ENCODE peak calls at places on chromosomes 4 and X, in five cellular contexts. P, R, O, E and H are unnamed samples.

GRCh38 chr4:41719417-41719816 is 29.1 kb downstream of the PHOX2B start:
- DNase-seq in P (no peak), O (no peak), E (no peak), R (no peak), H (no peak)

GRCh38 chrX:132834109-132834508 is 124.3 kb downstream of the HS6ST2 start:
- DNase-seq in P (no peak), R (no peak), E (no peak), O (no peak), H (no peak)

GRCh38 chr4:7353846-7354610 is 80.7 kb downstream of the PSAPL1 start:
- DNase-seq in E (no peak), O (no peak), P (no peak), R (no peak), H (no peak)

GRCh38 chr4:57109847-57110634 is at the start of gene IGFBP7:
- DNase-seq in E (no peak), P (no peak), O (peak; percentile 86), R (peak; percentile 61), H (peak; percentile 29)

GRCh38 chrX:20513185-20513584 is 246.5 kb upstream of the RPS6KA3 start:
- DNase-seq in E (no peak), R (no peak), P (no peak), O (no peak), H (no peak)

GRCh38 chr4:106299977-106300376 is 16.0 kb downstream of the TBCK start:
- DNase-seq in O (no peak), E (no peak), P (no peak), R (no peak), H (no peak)

GRCh38 chrX:40174594-40175415 is 77.0 kb upstream of the BCOR start:
- DNase-seq in E (no peak), O (peak; percentile 88), P (peak; percentile 75), R (peak; percentile 57), H (peak; percentile 28)

GRCh38 chr4:72505314-72505744 is 63.7 kb downstream of the ADAMTS3 start:
- DNase-seq in P (peak; percentile 37), O (peak; percentile 27), E (peak; percentile 19), R (no peak), H (peak; percentile 10)

GRCh38 chr4:76016383-76016782 is 6.9 kb downstream of the CXCL10 start:
- DNase-seq in P (no peak), E (no peak), O (no peak), R (peak; percentile 35), H (peak; percentile 17)

GRCh38 chrX:1398431-1399340 is 6.8 kb upstream of the SLC25A6 start:
- DNase-seq in E (no peak), R (no peak), P (no peak), O (peak; percentile 69), H (no peak)

GRCh38 chrX:39677585-39677984 is 420.2 kb downstream of the BCOR start:
- DNase-seq in E (no peak), R (no peak), O (no peak), P (no peak), H (no peak)

GRCh38 chr4:177163532-177163931 is 146.1 kb upstream of the NEIL3 start:
- DNase-seq in R (no peak), E (no peak), O (no peak), P (no peak), H (no peak)

GRCh38 chr4:120158860-120159259 is 92.2 kb upstream of the MAD2L1 start:
- DNase-seq in R (no peak), O (no peak), P (no peak), E (no peak), H (no peak)

GRCh38 chrX:153499258-153499657 is 4.5 kb downstream of the BGN start:
- DNase-seq in R (no peak), P (no peak), E (no peak), O (no peak), H (no peak)

GRCh38 chr4:124804041-124804440 is 91.5 kb upstream of the ANKRD50 start:
- DNase-seq in O (no peak), R (no peak), P (no peak), E (no peak), H (no peak)

GRCh38 chr4:14196141-14196540 is 568.6 kb upstream of the BOD1L1 start:
- DNase-seq in R (no peak), P (no peak), E (no peak), O (no peak), H (peak; percentile 28)

GRCh38 chr4:29970626-29971025 is 749.5 kb upstream of the PCDH7 start:
- DNase-seq in R (no peak), E (no peak), O (no peak), P (no peak), H (no peak)

GRCh38 chrX:115622534-115622933 is 61.6 kb downstream of the PLS3 start:
- DNase-seq in P (no peak), E (no peak), O (no peak), R (no peak), H (no peak)
- H3K27ac ChIP-seq in P (no peak overlapping the region), E (no peak overlapping the region), O (no peak overlapping the region), R (no peak overlapping the region), H (no peak overlapping the region)

GRCh38 chr4:54225671-54226398 is 3.3 kb upstream of the PDGFRA start:
- DNase-seq in R (no peak), O (no peak), E (no peak), P (no peak), H (no peak)
- H3K9me3 ChIP-seq in R (no peaks in the 10 kb centered on the region), O (no peaks in the 10 kb centered on the region), E (no peaks in the 10 kb centered on the region), P (no peaks in the 10 kb centered on the region), H (no peaks in the 10 kb centered on the region)

DNA sequence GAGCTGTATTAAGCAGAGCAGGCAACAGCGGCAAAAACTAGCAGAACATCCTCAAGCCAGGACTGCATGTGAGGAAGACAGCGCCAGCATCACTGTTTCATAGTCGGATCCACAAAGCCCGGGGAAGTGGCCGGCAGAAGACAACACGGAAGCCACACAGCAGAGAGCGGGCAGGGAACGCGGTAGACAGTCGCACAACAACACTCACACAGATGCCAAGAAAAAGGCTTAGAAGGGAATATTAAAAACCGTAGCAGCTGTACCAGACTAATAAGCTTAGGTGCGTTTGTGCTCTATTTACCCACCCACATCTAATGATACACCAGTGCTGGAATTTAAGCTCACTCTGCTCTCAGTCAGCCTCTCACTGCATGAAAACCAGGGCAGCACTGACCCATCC is 16.0 kb downstream of the ZFYVE28 start:
- DNase-seq in P (no peak), O (no peak), R (no peak), E (no peak), H (no peak)
- H3K4me3 ChIP-seq in P (no peak overlapping the region), O (peak overlapping the region; percentile 24), R (no peak overlapping the region), E (no peak overlapping the region), H (peak overlapping the region; percentile 25)

DNA sequence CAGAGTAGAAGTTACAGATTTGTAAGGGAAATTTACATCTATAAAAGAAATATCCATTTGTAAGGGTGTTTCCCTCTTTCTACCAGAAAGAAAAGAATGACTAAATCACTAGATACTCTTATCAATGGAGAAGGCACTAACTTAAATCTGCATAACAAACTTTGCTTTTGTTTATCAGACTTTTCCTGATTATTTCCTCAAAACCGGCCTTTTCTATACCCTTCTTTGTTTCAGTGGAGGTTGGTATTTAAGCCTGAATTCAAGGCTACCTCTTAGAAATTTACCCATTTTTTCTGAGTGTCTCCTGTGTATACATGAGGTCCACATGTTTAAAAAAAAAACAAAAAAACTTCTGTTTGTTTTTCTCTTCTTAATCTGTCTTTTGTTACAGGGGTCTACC is 80.4 kb upstream of the GRPR start:
- DNase-seq in E (no peak), R (no peak), O (no peak), P (no peak), H (no peak)
- H3K27ac ChIP-seq in E (no peak overlapping the region), R (no peak overlapping the region), O (no peak overlapping the region), P (no peak overlapping the region), H (no peak overlapping the region)

GRCh38 chrX:151970027-151970426 is 4.4 kb downstream of the GABRE start:
- DNase-seq in R (no peak), O (no peak), P (no peak), E (no peak), H (no peak)

GRCh38 chrX:151970661-151971060 is 3.8 kb downstream of the GABRE start:
- DNase-seq in P (no peak), R (peak; percentile 35), O (no peak), E (peak; percentile 75), H (no peak)

GRCh38 chrX:151962034-151962433 is 12.4 kb downstream of the GABRE start:
- DNase-seq in O (no peak), E (no peak), R (no peak), P (no peak), H (no peak)

GRCh38 chrX:151966236-151966635 is 8.2 kb downstream of the GABRE start:
- DNase-seq in E (no peak), P (no peak), O (no peak), R (no peak), H (no peak)
- H3K9me3 ChIP-seq in E (no peaks in the 10 kb centered on the region), P (no peaks in the 10 kb centered on the region), O (no peaks in the 10 kb centered on the region), R (no peaks in the 10 kb centered on the region), H (no peaks in the 10 kb centered on the region)

GRCh38 chr4:145933134-145933533 is 5.5 kb downstream of the ZNF827 start:
- DNase-seq in R (no peak), O (no peak), P (no peak), E (no peak), H (no peak)
- H3K4me3 ChIP-seq in R (no peak overlapping the region), O (no peak overlapping the region), P (no peak overlapping the region), E (no peak overlapping the region), H (no peak overlapping the region)

GRCh38 chr4:113582737-113583136 is 178.8 kb downstream of the CAMK2D start:
- DNase-seq in E (no peak), R (no peak), P (no peak), O (no peak), H (no peak)

GRCh38 chr4:113587640-113588275 is 173.8 kb downstream of the CAMK2D start:
- DNase-seq in O (no peak), E (no peak), R (no peak), P (no peak), H (no peak)

GRCh38 chr4:113586072-113586471 is 175.5 kb downstream of the CAMK2D start:
- DNase-seq in O (no peak), E (no peak), R (no peak), P (no peak), H (no peak)

GRCh38 chr4:113587156-113587555 is 174.4 kb downstream of the CAMK2D start:
- DNase-seq in O (no peak), P (no peak), R (no peak), E (no peak), H (no peak)

DNA sequence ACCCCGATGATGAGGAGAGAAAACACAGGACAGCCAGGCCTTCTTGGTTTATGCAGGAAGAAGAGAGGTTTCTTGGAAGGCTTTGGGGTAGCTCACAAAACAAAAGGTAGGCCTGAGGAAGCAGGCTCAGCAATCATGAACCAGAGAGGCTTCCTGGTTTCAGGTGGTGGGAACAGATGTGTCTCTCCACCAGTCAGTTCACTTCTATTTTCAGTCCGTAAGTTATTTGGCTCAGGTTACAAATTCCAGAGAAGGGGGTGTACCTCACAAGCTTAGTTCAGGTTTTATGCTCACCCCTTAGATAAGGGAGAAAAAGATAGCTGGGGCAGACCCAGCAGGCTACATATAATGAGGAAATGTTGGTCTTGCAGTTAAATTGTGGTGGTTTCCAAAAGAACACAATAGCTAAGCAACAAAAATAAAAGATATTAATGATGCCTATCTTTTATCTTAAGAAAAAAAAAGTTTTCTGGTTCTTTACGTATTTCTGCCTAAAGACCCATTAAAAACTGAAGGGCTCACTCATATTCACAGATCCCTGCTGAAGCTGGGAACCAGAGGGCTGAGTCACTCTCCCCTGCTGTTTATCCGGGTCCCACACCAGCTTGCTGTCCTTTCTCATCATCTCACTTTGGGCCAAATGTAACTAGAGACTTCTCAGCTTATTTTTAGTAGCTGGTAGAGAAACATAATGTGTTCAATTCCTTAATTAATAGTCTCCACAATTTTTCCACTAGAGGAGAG is 177.0 kb downstream of the CAMK2D start:
- DNase-seq in O (no peak), R (no peak), P (no peak), E (no peak), H (peak; percentile 11)
- H3K27ac ChIP-seq in O (no peak overlapping the region), R (no peak overlapping the region), P (peak overlapping the region; percentile 37), E (no peak overlapping the region), H (no peak overlapping the region)

GRCh38 chr4:8777320-8778196 is 94.1 kb downstream of the HMX1 start:
- DNase-seq in E (no peak), O (peak; percentile 58), R (no peak), P (no peak), H (no peak)
- H3K9me3 ChIP-seq in E (no peaks in the 10 kb centered on the region), O (no peaks in the 10 kb centered on the region), R (no peaks in the 10 kb centered on the region), P (no peaks in the 10 kb centered on the region), H (no peaks in the 10 kb centered on the region)